ENCODE peak calls at places on chromosomes 3 and 15, in ten cellular contexts. P, J, A, L, O, H, E, M, X and T are unnamed samples.

GRCh38 chr15:68620721-68621528 is 42.1 kb downstream of the CORO2B start:
- DNase-seq in P (peak), A (no peak), J (peak), O (no peak), E (peak), H (no peak), X (peak), L (peak), M (peak), T (peak)

GRCh38 chr15:62027916-62028315 is 32.3 kb downstream of the VPS13C start:
- DNase-seq in O (no peak), X (no peak), A (no peak), L (no peak), J (no peak), E (no peak), M (no peak), H (no peak), P (no peak), T (no peak)

GRCh38 chr3:79019137-79019923 is 748.5 kb downstream of the ROBO1 start:
- DNase-seq in M (peak), A (peak), X (peak), E (peak), O (peak), L (peak), P (peak), H (no peak), J (peak), T (no peak)

GRCh38 chr3:8734137-8734878 is 706 bp downstream of the CAV3 start:
- DNase-seq in M (no peak), A (no peak), L (no peak), O (no peak), P (no peak), H (no peak), E (no peak), J (no peak), X (no peak), T (no peak)

GRCh38 chr3:23710555-23710954 is 95.2 kb upstream of the UBE2E1 start:
- DNase-seq in M (no peak), L (no peak), P (no peak), J (peak), A (no peak), H (no peak), X (no peak), E (no peak), O (no peak), T (no peak)

GRCh38 chr3:55828712-55829111 is 341.6 kb upstream of the WNT5A start:
- DNase-seq in X (no peak), J (no peak), A (no peak), E (no peak), M (no peak), P (peak), L (no peak), H (no peak), O (no peak), T (no peak)

GRCh38 chr3:152539191-152539764 is 270.5 kb downstream of the MBNL1 start:
- DNase-seq in H (no peak), J (no peak), P (no peak), O (no peak), M (no peak), X (no peak), A (no peak), E (no peak), L (no peak), T (no peak)

GRCh38 chr3:45486926-45487325 is 98.5 kb downstream of the LARS2 start:
- DNase-seq in H (no peak), L (no peak), A (no peak), J (no peak), M (no peak), O (no peak), P (peak), X (no peak), E (no peak), T (no peak)

GRCh38 chr3:43176666-43177065 is 70.8 kb upstream of the POMGNT2 start:
- DNase-seq in L (no peak), H (no peak), E (no peak), P (no peak), X (no peak), J (no peak), M (no peak), A (no peak), O (no peak), T (no peak)

GRCh38 chr15:77497108-77497737 is 76.5 kb downstream of the HMG20A start:
- DNase-seq in X (peak), H (no peak), E (peak), M (peak), L (no peak), O (no peak), J (no peak), P (peak), A (no peak), T (no peak)

GRCh38 chr3:94416768-94417167 is 353.9 kb downstream of the NSUN3 start:
- DNase-seq in P (peak), J (no peak), L (no peak), X (no peak), M (no peak), O (no peak), H (no peak), A (no peak), E (no peak), T (no peak)

GRCh38 chr3:131393056-131393455 is 11.5 kb downstream of the NUDT16 start:
- DNase-seq in H (no peak), O (no peak), A (no peak), M (no peak), X (no peak), L (no peak), E (no peak), P (no peak), J (peak), T (no peak)

GRCh38 chr15:67799801-67800205 is 25.5 kb upstream of the SKOR1 start:
- DNase-seq in P (no peak), J (no peak), H (no peak), A (no peak), O (no peak), X (no peak), M (no peak), E (no peak), L (no peak), T (no peak)

GRCh38 chr3:188827593-188827992 is 344.2 kb upstream of the TPRG1 start:
- DNase-seq in L (no peak), O (no peak), A (no peak), M (no peak), J (peak), H (no peak), P (no peak), E (no peak), X (no peak), T (no peak)

GRCh38 chr3:112199622-112200316 is 66.7 kb upstream of the GCSAM start:
- DNase-seq in E (no peak), O (no peak), H (no peak), L (no peak), M (no peak), X (no peak), A (no peak), P (peak), J (peak), T (no peak)